ENCODE peak calls at places on chromosomes 4 and X, in seven cellular contexts. M is uterus, J is Peyer's patch, X is HepG2, B is H9, F is dorsolateral prefrontal cortex, Z is heart right ventricle. K is an unnamed sample.

GRCh38 chr4:128571747-128572146 is 237.8 kb upstream of the JADE1 start:
- DNase-seq in B (no peak), F (no peak), X (no peak), J (no peak), Z (no peak), M (peak), K (no peak)

GRCh38 chrX:38987135-38987780 is 186.0 kb downstream of the MID1IP1 start:
- DNase-seq in J (no peak), X (no peak), B (no peak), Z (no peak), F (no peak), M (no peak), K (no peak)

GRCh38 chr4:103410401-103410800 is 212.3 kb upstream of the CENPE start:
- DNase-seq in J (no peak), F (no peak), B (no peak), M (no peak), X (no peak), Z (no peak), K (no peak)

GRCh38 chr4:57154191-57154590 is 44.0 kb upstream of the IGFBP7 start:
- DNase-seq in Z (no peak), F (no peak), J (no peak), X (no peak), M (no peak), B (no peak), K (no peak)

GRCh38 chrX:9848718-9849481 is 62.7 kb downstream of the SHROOM2 start:
- DNase-seq in X (no peak), Z (no peak), F (no peak), M (no peak), J (no peak), B (no peak), K (no peak)

GRCh38 chr4:143184503-143185252 is at the start of gene USP38:
- DNase-seq in J (peak), M (peak), X (peak), B (peak), F (peak), Z (peak), K (peak)

GRCh38 chr4:126965876-126966275 is 666.9 kb upstream of the INTU start:
- DNase-seq in F (no peak), J (no peak), B (no peak), M (no peak), X (no peak), Z (no peak), K (no peak)

GRCh38 chr4:168741281-168742173 is 244.7 kb downstream of the PALLD start:
- DNase-seq in M (no peak), X (no peak), J (no peak), B (no peak), Z (no peak), F (no peak), K (no peak)

GRCh38 chr4:38753021-38753806 is 29.6 kb downstream of the TLR10 start:
- DNase-seq in F (no peak), B (peak), M (peak), J (no peak), X (peak), Z (peak), K (peak)

GRCh38 chrX:96407043-96407442 is 277.6 kb upstream of the DIAPH2 start:
- DNase-seq in X (peak), F (no peak), J (peak), M (peak), Z (peak), B (no peak), K (no peak)

GRCh38 chrX:96407981-96408380 is 276.7 kb upstream of the DIAPH2 start:
- DNase-seq in X (no peak), M (no peak), B (no peak), F (no peak), Z (no peak), J (no peak), K (no peak)

GRCh38 chrX:96410927-96411326 is 273.7 kb upstream of the DIAPH2 start:
- DNase-seq in B (no peak), F (no peak), Z (no peak), X (no peak), J (no peak), M (no peak), K (no peak)

GRCh38 chrX:96407501-96407900 is 277.1 kb upstream of the DIAPH2 start:
- DNase-seq in B (no peak), F (no peak), M (no peak), J (no peak), X (peak), Z (no peak), K (no peak)

DNA sequence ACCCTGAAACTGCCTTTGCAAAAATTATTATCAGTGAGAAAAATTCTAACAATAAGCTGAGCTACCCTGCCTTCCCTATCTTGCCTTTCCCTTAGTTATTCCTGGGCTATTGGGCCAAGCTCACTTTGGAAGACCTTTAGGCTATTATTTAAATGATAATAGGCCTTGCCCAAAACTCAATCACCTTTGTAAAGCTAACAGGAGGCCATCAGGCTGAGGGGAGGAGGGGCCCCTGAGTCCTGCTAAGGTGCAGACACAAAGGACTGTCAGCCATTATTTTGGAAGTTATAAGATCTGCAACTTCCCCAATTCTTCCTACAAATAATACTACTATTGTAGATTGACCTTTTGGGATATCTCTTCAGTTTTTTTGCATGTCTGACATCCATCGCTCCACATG is 278.8 kb upstream of the DIAPH2 start:
- DNase-seq in Z (no peak), B (peak), J (no peak), M (no peak), X (no peak), F (no peak), K (no peak)
- H3K27ac ChIP-seq in Z (no peak), B (peak), J (no peak), M (no peak), X (no peak), F (no peak), K (no peak)

GRCh38 chr4:153679476-153679875 is 4.6 kb upstream of the TLR2 start:
- DNase-seq in M (no peak), X (no peak), J (no peak), Z (no peak), B (no peak), F (no peak), K (no peak)

GRCh38 chr4:153683763-153684181 is 308 bp upstream of the TLR2 start:
- DNase-seq in M (no peak), F (no peak), Z (no peak), B (no peak), X (no peak), J (no peak), K (no peak)

GRCh38 chr4:153684182-153685073 is at the start of gene TLR2:
- DNase-seq in M (peak), Z (peak), X (no peak), B (peak), J (peak), F (peak), K (peak)
- TF ChIP-seq CTCF in M (no peak), Z (no peak), X (no peak), B (no peak), J (no peak), F (no peak), K (no peak)

GRCh38 chr4:109588176-109588575 is 28.1 kb downstream of the MCUB start:
- DNase-seq in J (no peak), X (no peak), F (no peak), M (no peak), B (no peak), Z (no peak), K (no peak)

GRCh38 chr4:109589119-109589518 is 29.1 kb downstream of the MCUB start:
- DNase-seq in X (no peak), F (no peak), Z (no peak), B (no peak), J (no peak), M (no peak), K (no peak)

GRCh38 chr4:109589605-109590004 is 29.6 kb downstream of the MCUB start:
- DNase-seq in M (no peak), F (no peak), B (no peak), J (no peak), Z (no peak), X (no peak), K (no peak)

GRCh38 chr4:109592367-109592766 is 32.3 kb downstream of the MCUB start:
- DNase-seq in Z (no peak), M (no peak), B (no peak), F (no peak), J (no peak), X (no peak), K (no peak)

GRCh38 chr4:109590841-109591357 is 30.9 kb downstream of the MCUB start:
- DNase-seq in J (no peak), M (no peak), X (no peak), Z (no peak), B (no peak), F (no peak), K (no peak)
- H3K27ac ChIP-seq in J (no peak), M (no peak), X (no peak), Z (no peak), B (no peak), F (no peak), K (no peak)

DNA sequence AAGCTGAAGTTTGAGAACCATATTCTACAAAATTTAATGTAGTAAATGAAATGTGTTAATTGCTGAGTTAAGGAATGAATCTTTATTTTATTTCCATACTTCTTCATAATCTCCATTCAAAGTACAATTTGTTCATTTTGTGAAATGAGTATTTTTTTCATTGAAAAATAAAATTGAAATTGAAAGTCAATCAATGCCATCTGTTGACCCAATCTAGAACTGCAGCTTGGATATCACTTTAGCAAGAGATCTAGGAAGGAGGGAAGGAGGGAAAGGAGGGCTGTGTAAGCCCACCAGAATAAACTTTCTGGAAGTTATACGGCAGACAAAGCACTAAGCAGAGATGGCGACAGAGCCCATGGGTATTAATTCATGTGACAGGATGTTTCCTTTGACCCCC is 128.4 kb downstream of the ZMAT1 start:
- DNase-seq in F (no peak), Z (no peak), M (no peak), J (no peak), X (no peak), B (no peak), K (no peak)
- TF ChIP-seq CTCF in F (peak), Z (peak), M (no peak), J (no peak), X (no peak), B (peak), K (peak)

GRCh38 chrX:23341452-23341851 is 6.8 kb downstream of the PTCHD1 start:
- DNase-seq in M (no peak), Z (no peak), J (no peak), X (no peak), F (no peak), B (peak), K (no peak)
- H3K27ac ChIP-seq in M (no peak), Z (no peak), J (no peak), X (no peak), F (no peak), B (no peak), K (no peak)

DNA sequence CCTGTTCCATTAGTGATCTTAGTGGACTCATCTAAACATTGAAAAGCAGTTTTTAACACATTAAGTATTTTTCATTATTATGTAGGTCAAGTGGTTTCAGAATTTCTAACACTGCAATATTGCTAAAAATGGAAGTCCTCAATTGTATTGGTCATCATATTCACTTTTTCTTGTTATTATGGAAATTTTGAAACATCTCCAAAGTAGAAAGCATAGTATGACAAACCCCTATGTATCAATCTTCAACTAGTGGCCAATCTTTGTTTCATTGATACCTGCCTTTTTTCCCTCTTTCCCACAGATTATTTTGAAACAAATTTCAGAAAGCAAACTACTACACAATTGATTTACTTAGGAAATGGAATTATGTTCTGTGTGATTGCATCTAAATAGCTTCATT is 14.5 kb upstream of the ABCG2 start:
- DNase-seq in J (no peak), X (no peak), M (no peak), B (no peak), Z (no peak), F (no peak), K (no peak)
- TF ChIP-seq CTCF in J (no peak), X (no peak), M (no peak), B (no peak), Z (no peak), F (no peak), K (no peak)

DNA sequence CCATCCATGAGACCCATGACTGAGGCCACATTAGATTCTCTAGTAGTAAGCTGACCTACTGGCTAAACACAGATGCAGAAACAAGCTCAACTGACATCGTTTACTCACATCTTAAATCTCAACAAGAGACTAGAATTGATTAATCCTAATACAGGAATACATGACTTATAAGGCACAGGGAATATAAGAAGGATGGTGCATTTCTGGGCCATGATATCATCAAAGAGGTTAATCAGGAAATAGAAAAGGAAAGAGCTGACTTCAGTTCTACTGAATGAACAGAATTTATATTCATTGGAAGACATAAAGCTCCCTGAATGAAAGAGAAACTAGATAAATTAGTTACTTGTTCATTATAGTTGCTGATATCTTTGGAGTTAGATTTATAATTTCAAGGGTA is 1406.5 kb downstream of the STIM2 start:
- DNase-seq in Z (no peak), B (no peak), F (no peak), X (no peak), J (no peak), M (no peak), K (no peak)
- H3K27ac ChIP-seq in Z (no peak), B (no peak), F (no peak), X (no peak), J (no peak), M (no peak), K (no peak)

DNA sequence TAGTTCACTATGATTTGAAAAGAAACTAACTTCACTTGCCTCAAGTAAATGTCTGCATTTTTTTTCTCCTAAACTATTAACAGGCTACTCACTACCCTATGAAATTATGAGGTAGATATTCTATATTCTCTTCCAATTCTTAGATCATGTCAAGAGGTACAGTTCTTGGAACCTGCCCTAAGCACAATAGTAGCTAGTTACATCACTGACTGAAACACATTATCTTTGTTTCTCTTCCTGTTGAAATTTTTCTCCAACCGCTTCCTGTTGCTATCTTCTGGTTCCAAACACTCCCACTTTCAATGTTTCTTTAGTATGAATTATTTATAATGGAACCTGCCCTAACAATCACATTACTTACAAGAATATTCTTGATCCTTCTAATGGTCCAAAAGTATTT is 5.1 kb upstream of the BANK1 start:
- DNase-seq in J (no peak), F (no peak), B (no peak), M (no peak), Z (no peak), X (no peak), K (no peak)
- TF ChIP-seq CTCF in J (no peak), F (no peak), B (no peak), M (no peak), Z (no peak), X (no peak), K (no peak)

DNA sequence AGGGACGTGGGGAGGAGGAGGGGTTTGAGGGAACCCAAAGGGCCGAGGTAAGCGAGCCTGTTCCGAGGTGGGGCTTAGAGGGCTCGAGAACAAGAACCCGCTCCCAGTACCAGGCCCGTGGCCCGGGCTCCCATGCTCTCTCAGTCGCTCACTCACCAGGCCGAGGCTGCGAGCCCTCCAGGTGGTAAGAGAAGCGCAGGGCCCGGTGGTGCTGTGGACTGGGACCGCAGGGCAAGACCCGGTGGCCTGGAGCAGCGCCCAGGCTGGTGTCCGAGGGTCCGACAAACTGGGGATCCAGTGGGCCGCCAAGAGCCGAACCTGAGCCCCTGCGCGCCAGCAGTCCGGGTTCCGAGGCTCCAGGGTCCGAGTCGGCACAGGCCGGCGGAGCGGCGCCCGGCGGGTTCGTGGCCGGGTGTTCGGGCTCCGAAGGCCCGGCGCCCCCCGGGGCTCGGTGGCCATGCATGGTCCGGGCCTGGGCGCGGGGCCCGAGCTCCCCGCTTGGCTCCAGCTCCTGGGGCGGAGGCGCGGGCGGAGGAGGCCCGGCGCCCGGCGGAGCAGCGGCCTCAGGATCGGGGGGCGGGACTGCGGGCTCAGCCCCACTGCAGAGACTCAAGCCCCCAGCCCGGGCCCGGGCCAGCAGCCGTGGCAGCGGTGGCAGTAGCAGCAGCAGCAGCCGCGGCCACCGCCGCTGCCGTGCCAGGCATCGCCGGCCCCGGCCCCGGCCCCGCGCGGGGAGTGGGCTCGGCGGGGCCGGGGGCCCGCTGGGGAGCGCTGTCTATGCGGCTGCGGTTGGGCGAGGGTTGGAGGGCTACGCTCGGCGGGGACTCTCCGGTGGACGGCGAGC is 842 bp downstream of the FGD1 start:
- DNase-seq in X (no peak), Z (peak), F (peak), M (no peak), B (no peak), J (no peak), K (no peak)
- H3K27ac ChIP-seq in X (no peak), Z (peak), F (no peak), M (peak), B (no peak), J (peak), K (peak)